ENCODE peak calls at places on chromosomes 1 and 21, in seven cellular contexts. V is left colon; C is omental fat pad; Z is lower lobe of right lung; B is NCI-H1092; M is activated CD4-positive, alpha-beta T cell treated with anti-CD3 and anti-CD28 coated beads for 1 hour; O is fibroblast of lung. U is an unnamed sample.

GRCh38 chr1:167345386-167345733 is 124.7 kb downstream of the POU2F1 start:
- DNase-seq in V (no peak), C (no peak), Z (no peak), B (no peak), M (no peak), O (peak; percentile 5), U (no peak)

GRCh38 chr1:77545970-77546369 is 136.5 kb downstream of the ZZZ3 start:
- DNase-seq in V (no peak), C (no peak), Z (no peak), B (no peak), M (no peak), O (peak; percentile 65), U (no peak)

GRCh38 chr1:198156745-198157240 is at the start of gene NEK7:
- DNase-seq in V (peak; percentile 87), C (peak; percentile 51), Z (peak; percentile 88), B (peak; percentile 65), M (peak; percentile 36), O (peak; percentile 87), U (peak; percentile 87)

GRCh38 chr1:25858494-25858893 is 763 bp downstream of the AUNIP start:
- DNase-seq in V (no peak), C (no peak), Z (no peak), B (no peak), M (no peak), O (no peak), U (no peak)

GRCh38 chr1:63593887-63594617 is 841 bp downstream of the PGM1 start:
- DNase-seq in V (peak; percentile 87), C (peak; percentile 57), Z (peak; percentile 88), B (peak; percentile 14), M (peak; percentile 62), O (peak; percentile 76), U (peak; percentile 91)

GRCh38 chr1:205493241-205494085 is 11.0 kb upstream of the CDK18 start:
- DNase-seq in V (no peak), C (no peak), Z (no peak), B (peak; percentile 52), M (no peak), O (peak; percentile 83), U (no peak)

GRCh38 chr1:113872219-113872934 is 865 bp upstream of the PTPN22 start:
- DNase-seq in V (no peak), C (no peak), Z (no peak), B (no peak), M (no peak), O (no peak), U (no peak)

GRCh38 chr1:96080925-96081324 is 640.7 kb upstream of the PTBP2 start:
- DNase-seq in V (no peak), C (no peak), Z (no peak), B (no peak), M (no peak), O (peak; percentile 6), U (no peak)

GRCh38 chr1:66930823-66931174 is 6.0 kb downstream of the MIER1 start:
- DNase-seq in V (no peak), C (no peak), Z (no peak), B (no peak), M (no peak), O (no peak), U (no peak)

GRCh38 chr1:174800221-174800791 is 199.4 kb upstream of the CACYBP start:
- DNase-seq in V (no peak), C (peak; percentile 24), Z (no peak), B (no peak), M (no peak), O (peak; percentile 15), U (no peak)

GRCh38 chr1:110058591-110058990 is 11.9 kb downstream of the ALX3 start:
- DNase-seq in V (no peak), C (no peak), Z (no peak), B (no peak), M (no peak), O (no peak), U (no peak)

GRCh38 chr1:160410412-160411005 is 10.1 kb downstream of the VANGL2 start:
- DNase-seq in V (no peak), C (no peak), Z (no peak), B (peak; percentile 84), M (no peak), O (peak; percentile 69), U (no peak)

GRCh38 chr1:28111157-28111556 is 22.7 kb upstream of the EYA3 start:
- DNase-seq in V (no peak), C (no peak), Z (peak; percentile 75), B (no peak), M (no peak), O (no peak), U (no peak)

GRCh38 chr1:155173478-155174333 is at the start of gene TRIM46:
- DNase-seq in V (peak; percentile 44), C (no peak), Z (no peak), B (peak; percentile 79), M (peak; percentile 57), O (peak; percentile 56), U (peak; percentile 83)

GRCh38 chr1:53198241-53198651 is 1.6 kb downstream of the CPT2 start:
- DNase-seq in V (peak; percentile 67), C (no peak), Z (no peak), B (no peak), M (no peak), O (no peak), U (no peak)

GRCh38 chr1:179816196-179816960 is 61.2 kb downstream of the TOR1AIP2 start:
- DNase-seq in V (no peak), C (no peak), Z (no peak), B (no peak), M (no peak), O (peak; percentile 57), U (no peak)

GRCh38 chr1:199113265-199113869 is 474.5 kb downstream of the PTPRC start:
- DNase-seq in V (peak; percentile 42), C (no peak), Z (peak; percentile 59), B (no peak), M (peak; percentile 31), O (peak; percentile 71), U (peak; percentile 55)

GRCh38 chr1:183726825-183727224 is 73.7 kb upstream of the APOBEC4 start:
- DNase-seq in V (no peak), C (no peak), Z (no peak), B (no peak), M (no peak), O (no peak), U (no peak)

GRCh38 chr1:61088163-61088840 is 5.9 kb downstream of the NFIA start:
- DNase-seq in V (no peak), C (no peak), Z (no peak), B (no peak), M (no peak), O (no peak), U (no peak)

GRCh38 chr1:224205438-224205840 is 22.4 kb downstream of the DEGS1 start:
- DNase-seq in V (no peak), C (no peak), Z (no peak), B (no peak), M (no peak), O (peak; percentile 84), U (no peak)

GRCh38 chr1:41978986-41979385 is 60.3 kb upstream of the HIVEP3 start:
- DNase-seq in V (no peak), C (no peak), Z (no peak), B (no peak), M (no peak), O (no peak), U (no peak)

GRCh38 chr1:232226197-232226681 is 403.7 kb downstream of the SIPA1L2 start:
- DNase-seq in V (no peak), C (no peak), Z (no peak), B (peak; percentile 40), M (no peak), O (peak; percentile 81), U (no peak)

GRCh38 chr1:23217421-23218115 is at the start of gene HTR1D:
- DNase-seq in V (no peak), C (no peak), Z (no peak), B (no peak), M (no peak), O (no peak), U (peak; percentile 79)

GRCh38 chr1:240739754-240740153 is 127.8 kb upstream of the GREM2 start:
- DNase-seq in V (no peak), C (no peak), Z (no peak), B (no peak), M (no peak), O (peak; percentile 46), U (no peak)

GRCh38 chr1:179831852-179832699 is 45.5 kb downstream of the TOR1AIP2 start:
- DNase-seq in V (no peak), C (no peak), Z (no peak), B (no peak), M (no peak), O (peak; percentile 63), U (no peak)

GRCh38 chr1:54763814-54764131 is 550 bp downstream of the PARS2 start:
- DNase-seq in V (no peak), C (no peak), Z (no peak), B (no peak), M (no peak), O (no peak), U (no peak)

GRCh38 chr1:95096218-95096841 is 20.8 kb upstream of the TLCD4 start:
- DNase-seq in V (no peak), C (no peak), Z (no peak), B (no peak), M (no peak), O (no peak), U (no peak)

GRCh38 chr21:41579692-41580091 is 71.7 kb upstream of the TMPRSS2 start:
- DNase-seq in V (peak; percentile 80), C (no peak), Z (no peak), B (no peak), M (no peak), O (no peak), U (no peak)

GRCh38 chr1:152162826-152163463 is 3.9 kb upstream of the RPTN start:
- DNase-seq in V (no peak), C (no peak), Z (no peak), B (no peak), M (no peak), O (peak; percentile 94), U (no peak)

GRCh38 chr1:67338642-67339041 is 31.0 kb downstream of the IL12RB2 start:
- DNase-seq in V (no peak), C (no peak), Z (no peak), B (no peak), M (no peak), O (no peak), U (no peak)

GRCh38 chr1:150931773-150932172 is 5.6 kb downstream of the SETDB1 start:
- DNase-seq in V (no peak), C (no peak), Z (no peak), B (no peak), M (no peak), O (peak; percentile 18), U (no peak)

GRCh38 chr1:206967096-206967851 is 3.0 kb downstream of the FCAMR start:
- DNase-seq in V (peak; percentile 24), C (no peak), Z (no peak), B (no peak), M (no peak), O (peak; percentile 45), U (no peak)

GRCh38 chr1:74652711-74653131 is 20.9 kb downstream of the ERICH3 start:
- DNase-seq in V (no peak), C (no peak), Z (no peak), B (no peak), M (no peak), O (peak; percentile 99), U (peak; percentile 31)